ENCODE peak calls at places on chromosome 21, in five cellular contexts. K, C, I, T and N are unnamed samples. For H3K9me3, the result is how much of the 10 kb centered on the place peaks cover.

GRCh38 chr21:33948096-33948950 is 32.7 kb upstream of the ATP5PO start:
- DNase-seq in K (peak), C (no peak), I (peak), T (peak), N (peak)

GRCh38 chr21:33234618-33235520 is 5.1 kb downstream of the IFNAR2 start:
- DNase-seq in K (no peak), C (no peak), I (no peak), T (no peak), N (no peak)

GRCh38 chr21:35136586-35137254 is 87.6 kb upstream of the RUNX1 start:
- DNase-seq in K (peak), C (no peak), I (no peak), T (no peak), N (peak)

GRCh38 chr21:35643176-35643575 is 417.1 kb downstream of the SETD4 start:
- DNase-seq in K (no peak), C (no peak), I (no peak), T (no peak), N (no peak)

GRCh38 chr21:27772816-27773215 is 805.9 kb upstream of the ADAMTS5 start:
- DNase-seq in K (no peak), C (no peak), I (no peak), T (no peak), N (no peak)

GRCh38 chr21:21052672-21053071 is 54.5 kb downstream of the NCAM2 start:
- DNase-seq in K (no peak), C (no peak), I (no peak), T (no peak), N (no peak)

GRCh38 chr21:33834801-33835500 is 80.7 kb downstream of the ATP5PO start:
- DNase-seq in K (no peak), C (no peak), I (no peak), T (no peak), N (no peak)

GRCh38 chr21:33968082-33968997 is 52.7 kb upstream of the ATP5PO start:
- DNase-seq in K (peak), C (no peak), I (no peak), T (no peak), N (peak)

GRCh38 chr21:42581676-42582371 is 68.2 kb downstream of the SLC37A1 start:
- DNase-seq in K (no peak), C (peak), I (no peak), T (no peak), N (peak)

GRCh38 chr21:34743831-34744230 is 75.0 kb downstream of the CLIC6 start:
- DNase-seq in K (no peak), C (no peak), I (no peak), T (peak), N (peak)

GRCh38 chr21:17495680-17496079 is 17.2 kb upstream of the CXADR start:
- DNase-seq in K (no peak), C (no peak), I (no peak), T (no peak), N (no peak)

GRCh38 chr21:42925114-42925907 is at the start of gene ERVH48-1:
- DNase-seq in K (no peak), C (no peak), I (no peak), T (no peak), N (no peak)

GRCh38 chr21:35102488-35103407 is 53.6 kb upstream of the RUNX1 start:
- DNase-seq in K (peak), C (no peak), I (no peak), T (no peak), N (peak)

GRCh38 chr21:10430007-10430406 is 91.4 kb upstream of the TPTE start:
- DNase-seq in K (peak), C (no peak), I (no peak), T (no peak), N (no peak)

GRCh38 chr21:26719750-26720149 is 125.5 kb downstream of the ADAMTS1 start:
- DNase-seq in K (no peak), C (no peak), I (no peak), T (no peak), N (no peak)

GRCh38 chr21:27168084-27168483 is 201.2 kb upstream of the ADAMTS5 start:
- DNase-seq in K (no peak), C (no peak), I (no peak), T (no peak), N (no peak)

GRCh38 chr21:34836103-34836932 is 167.5 kb downstream of the CLIC6 start:
- DNase-seq in K (no peak), C (no peak), I (no peak), T (peak), N (peak)

GRCh38 chr21:34509151-34509550 is 2.9 kb downstream of the KCNE1 start:
- DNase-seq in K (no peak), C (no peak), I (no peak), T (no peak), N (no peak)

GRCh38 chr21:28538987-28539622 is 453.6 kb downstream of the LTN1 start:
- DNase-seq in K (no peak), C (no peak), I (no peak), T (no peak), N (no peak)

GRCh38 chr21:25563399-25564116 is 43.7 kb downstream of the MRPL39 start:
- DNase-seq in K (no peak), C (no peak), I (peak), T (no peak), N (peak)

GRCh38 chr21:34552324-34553198 is 40.6 kb upstream of the KCNE1 start:
- DNase-seq in K (no peak), C (no peak), I (no peak), T (no peak), N (no peak)

GRCh38 chr21:33761104-33762036 is 119.1 kb downstream of the ITSN1 start:
- DNase-seq in K (peak), C (no peak), I (no peak), T (no peak), N (no peak)

GRCh38 chr21:29149771-29150425 is 19.5 kb downstream of the MAP3K7CL start:
- DNase-seq in K (no peak), C (no peak), I (no peak), T (no peak), N (no peak)

GRCh38 chr21:34593423-34593822 is 21.5 kb downstream of the RCAN1 start:
- DNase-seq in K (no peak), C (no peak), I (no peak), T (no peak), N (no peak)

GRCh38 chr21:36320421-36321324 is 676 bp downstream of the MORC3 start:
- DNase-seq in K (no peak), C (no peak), I (peak), T (peak), N (peak)

GRCh38 chr21:34227386-34227852 is 136.4 kb upstream of the KCNE2 start:
- DNase-seq in K (no peak), C (no peak), I (no peak), T (no peak), N (no peak)

GRCh38 chr21:32599146-32599925 is 12.8 kb downstream of the CFAP298 start:
- DNase-seq in K (no peak), C (peak), I (no peak), T (no peak), N (no peak)

GRCh38 chr21:16551101-16551695 is 821.4 kb downstream of the USP25 start:
- DNase-seq in K (no peak), C (no peak), I (no peak), T (no peak), N (no peak)

GRCh38 chr21:21179619-21180336 is 181.6 kb downstream of the NCAM2 start:
- DNase-seq in K (peak), C (no peak), I (no peak), T (no peak), N (no peak)

GRCh38 chr21:18499761-18500376 is 96.3 kb upstream of the TMPRSS15 start:
- DNase-seq in K (peak), C (no peak), I (no peak), T (no peak), N (peak)

GRCh38 chr21:28943631-28944030 is 49.0 kb downstream of the LTN1 start:
- DNase-seq in K (no peak), C (no peak), I (no peak), T (no peak), N (no peak)

GRCh38 chr21:35664683-35665082 is 395.6 kb downstream of the SETD4 start:
- DNase-seq in K (no peak), C (no peak), I (peak), T (no peak), N (no peak)

GRCh38 chr21:30718239-30718909 is at the start of gene KRTAP21-3:
- DNase-seq in K (no peak), C (no peak), I (no peak), T (no peak), N (no peak)

GRCh38 chr21:30714436-30714835 is 4.1 kb downstream of the KRTAP21-3 start:
- DNase-seq in K (no peak), C (no peak), I (no peak), T (no peak), N (no peak)

GRCh38 chr21:30717105-30717504 is 1.5 kb downstream of the KRTAP21-3 start:
- DNase-seq in K (no peak), C (no peak), I (no peak), T (no peak), N (no peak)

GRCh38 chr21:30714946-30715345 is 3.6 kb downstream of the KRTAP21-3 start:
- DNase-seq in K (no peak), C (no peak), I (no peak), T (no peak), N (no peak)

DNA sequence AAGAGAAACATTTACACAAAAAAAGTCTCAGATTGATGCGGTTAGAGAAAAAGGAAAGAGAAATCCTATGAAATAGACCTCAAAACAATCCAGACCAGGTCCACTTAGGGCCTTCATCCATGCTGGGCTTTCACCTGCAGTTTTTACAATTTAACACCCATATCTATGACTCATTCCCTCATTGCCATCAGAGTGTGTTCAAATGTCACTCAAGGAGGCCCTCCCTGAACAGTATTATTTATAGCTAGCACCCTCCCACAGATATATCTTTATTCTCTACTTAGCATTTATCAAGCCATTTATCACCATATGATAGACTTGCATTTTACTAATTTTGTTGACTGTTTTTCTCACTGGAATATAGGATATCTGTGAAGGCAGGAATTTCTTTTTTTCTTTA is 824 bp upstream of the KRTAP21-3 start:
- DNase-seq in K (no peak), C (no peak), I (no peak), T (no peak), N (no peak)
- H3K9me3 ChIP-seq in K (under half), C (under half), I (under half), T (under half), N (under half)

DNA sequence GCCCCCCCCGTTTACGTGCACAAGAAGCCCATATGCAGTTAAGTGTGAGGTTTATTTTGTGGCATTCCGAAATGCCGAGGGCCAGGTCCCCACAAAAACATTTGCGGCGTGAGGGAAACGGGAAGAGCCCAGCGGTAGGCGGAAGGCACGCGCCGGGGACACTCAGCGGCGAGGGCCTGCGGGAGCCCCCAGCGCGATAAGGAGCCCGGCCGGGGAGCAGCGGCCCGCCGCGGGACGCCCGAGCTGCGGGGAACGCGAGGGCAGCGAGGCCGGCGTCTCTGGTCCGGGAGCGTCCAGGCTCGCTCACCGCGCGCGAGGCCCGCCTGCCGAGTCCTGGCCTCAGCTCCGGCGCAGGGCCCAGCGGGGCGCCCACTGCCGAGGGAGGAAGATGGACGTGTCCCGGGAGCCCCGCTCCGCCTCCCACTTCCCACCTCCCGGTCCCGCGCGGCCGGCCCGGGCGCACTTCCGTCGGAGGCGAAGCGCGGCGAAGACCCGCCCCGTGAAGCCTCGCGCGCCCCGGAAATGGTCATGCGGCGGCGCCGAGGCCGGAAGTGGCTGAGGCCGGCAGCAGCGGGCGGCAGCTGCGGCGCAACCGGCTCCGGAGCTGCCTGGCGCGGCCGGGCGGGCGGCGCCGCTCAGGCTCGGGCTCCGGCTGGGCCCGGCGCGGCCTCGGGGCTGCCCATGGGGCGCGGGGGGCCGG is at the start of gene TRAPPC10:
- DNase-seq in K (peak), C (peak), I (peak), T (peak), N (peak)
- TF ChIP-seq POLR2AphosphoS5 in K (peak), C (peak), I (peak), T (no peak), N (peak)

DNA sequence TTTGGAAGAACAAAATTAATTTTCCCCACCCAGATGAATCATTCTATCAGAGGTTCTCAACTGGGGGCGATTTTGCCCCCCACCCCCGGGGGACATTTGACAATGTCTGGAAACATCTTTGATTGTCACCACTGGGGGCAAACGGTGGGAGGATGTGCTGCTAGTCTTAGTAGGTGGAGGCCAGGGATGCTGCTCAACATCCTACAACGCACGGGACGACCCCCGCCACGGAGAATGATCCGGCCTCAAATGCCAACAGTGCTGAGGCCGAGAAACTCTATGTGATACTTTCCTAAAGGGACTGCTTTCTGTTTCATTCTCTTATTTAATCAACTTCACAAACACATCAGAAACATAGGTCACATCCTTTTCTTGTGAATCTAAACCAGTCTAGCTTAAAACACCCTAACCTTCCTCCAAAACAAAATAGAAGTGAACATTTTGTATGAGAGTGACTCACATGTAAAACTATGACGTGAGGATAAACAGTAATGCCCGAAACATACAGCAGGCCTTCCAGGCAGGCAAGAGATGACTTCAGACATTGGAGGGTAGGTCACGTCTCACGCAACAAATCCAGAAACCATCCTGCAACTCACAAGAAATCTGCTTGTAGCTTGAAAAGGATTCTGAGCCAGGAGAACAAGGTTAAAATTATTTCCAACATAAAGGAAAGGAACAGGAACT is 37.2 kb upstream of the ETS2 start:
- DNase-seq in K (peak), C (no peak), I (no peak), T (no peak), N (no peak)
- TF ChIP-seq EP300 in K (no peak), C (no peak), I (no peak), T (no peak), N (peak)

GRCh38 chr21:15514073-15514946 is 215.5 kb upstream of the USP25 start:
- DNase-seq in K (no peak), C (no peak), I (peak), T (no peak), N (peak)
- H3K9me3 ChIP-seq in K (under half), C (under half), I (under half), T (under half), N (under half)

DNA sequence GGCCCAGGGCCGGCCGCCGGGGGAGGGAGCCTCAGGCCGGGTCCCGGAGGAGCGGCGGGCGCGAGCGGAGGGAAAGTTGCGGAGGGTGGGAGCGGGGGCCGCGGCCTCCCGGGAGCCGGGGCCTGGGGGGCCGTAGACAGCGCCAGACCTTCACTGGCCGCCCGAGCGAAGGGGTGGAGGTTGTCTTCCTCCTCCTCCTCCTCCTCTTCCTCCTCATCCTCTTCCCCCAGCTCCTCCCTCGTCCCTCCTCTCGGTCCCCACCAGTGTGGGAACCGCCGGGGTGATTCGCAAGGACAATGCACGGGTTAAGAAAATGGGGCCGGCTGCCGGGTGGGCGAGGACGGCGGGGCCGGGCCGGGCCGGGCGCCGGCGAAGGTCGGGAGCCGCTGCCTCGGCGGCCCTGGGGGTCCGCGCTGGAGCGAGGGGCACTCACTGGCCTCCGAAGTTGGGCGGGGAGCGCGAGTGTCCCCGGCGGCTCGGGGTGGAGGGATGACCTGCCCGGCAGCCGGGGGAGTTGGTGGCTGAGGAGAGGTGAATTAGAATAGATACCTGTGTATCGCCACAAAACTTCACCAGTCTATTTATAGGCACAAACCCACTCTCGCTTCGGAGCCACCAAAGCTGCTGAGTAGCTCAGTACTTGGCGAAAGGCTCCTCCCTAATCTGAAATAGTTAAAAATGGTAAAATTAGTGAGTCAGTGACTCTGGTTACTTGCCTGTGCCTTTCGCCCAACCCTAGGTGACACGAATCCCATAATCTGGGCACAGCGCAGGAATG is 1.4 kb downstream of the DYRK1A start:
- DNase-seq in K (no peak), C (peak), I (no peak), T (peak), N (peak)
- TF ChIP-seq POLR2AphosphoS5 in K (no peak), C (no peak), I (peak), T (no peak), N (peak)

GRCh38 chr21:45942755-45943629 is 38.6 kb upstream of the COL6A1 start:
- DNase-seq in K (no peak), C (peak), I (no peak), T (no peak), N (no peak)
- TF ChIP-seq EP300 in K (no peak), C (no peak), I (no peak), T (no peak), N (no peak)

DNA sequence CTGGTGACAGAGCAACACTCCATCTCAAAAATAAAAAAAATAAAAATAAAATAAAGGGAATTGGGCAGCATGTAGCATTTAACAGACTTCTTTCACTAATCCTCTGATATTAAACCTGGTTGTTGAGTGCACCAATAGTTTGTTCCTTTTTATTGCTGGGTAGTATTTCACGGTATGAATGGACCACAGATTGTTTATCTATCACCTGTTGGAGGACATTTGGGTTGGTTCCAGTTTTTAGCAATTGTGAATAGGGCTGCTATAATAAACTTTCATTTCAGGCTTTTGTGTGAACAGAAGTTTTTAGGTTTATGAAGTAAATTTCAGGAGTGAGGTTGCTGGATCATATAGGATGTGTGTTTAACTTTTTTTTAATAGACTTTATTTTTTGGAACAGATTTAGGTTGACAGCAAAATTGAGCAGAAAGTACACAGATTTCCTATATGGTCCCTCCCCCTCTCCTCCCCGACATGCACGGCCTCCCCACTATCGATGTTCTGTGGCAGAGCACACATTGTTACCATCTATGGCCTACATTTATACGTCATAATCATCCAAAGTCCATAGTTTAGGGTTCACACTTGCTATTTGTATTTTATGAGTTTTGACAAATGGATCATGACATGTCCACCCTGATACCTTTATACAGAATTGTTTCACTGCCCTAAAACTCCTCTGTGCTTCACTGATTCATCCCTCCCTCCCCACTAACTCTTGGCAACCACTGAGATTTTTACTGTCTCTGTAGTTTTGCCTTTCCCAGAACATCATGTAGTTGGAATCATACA is 66.1 kb upstream of the TMPRSS2 start:
- DNase-seq in K (no peak), C (no peak), I (no peak), T (no peak), N (peak)
- H3K9me3 ChIP-seq in K (under half), C (under half), I (under half), T (under half), N (under half)

GRCh38 chr21:14918542-14918941 is 146.3 kb downstream of the NRIP1 start:
- DNase-seq in K (peak), C (no peak), I (no peak), T (no peak), N (no peak)
- TF ChIP-seq POLR2AphosphoS5 in K (no peak), C (no peak), I (no peak), T (no peak), N (no peak)

DNA sequence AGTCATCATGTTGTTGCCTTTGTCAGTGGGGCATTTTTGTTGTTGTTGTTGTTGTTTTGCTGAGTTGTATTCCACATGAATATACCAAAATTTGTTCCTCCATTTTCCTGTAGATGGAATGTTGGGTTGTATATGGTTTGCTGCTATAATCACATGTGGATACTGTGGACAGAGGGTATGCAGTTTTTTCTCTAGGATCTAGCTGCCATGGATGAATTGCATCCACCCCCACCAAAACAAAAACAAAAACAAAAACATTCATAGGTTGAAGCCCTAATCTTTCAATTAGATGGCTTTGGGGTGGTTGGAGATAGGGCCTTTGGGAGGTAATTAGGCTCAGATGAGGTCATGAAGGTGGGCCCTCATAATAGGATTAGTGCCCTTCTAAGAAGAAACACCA is 2.8 kb upstream of the FAM3B start:
- DNase-seq in K (no peak), C (no peak), I (no peak), T (no peak), N (no peak)
- TF ChIP-seq EP300 in K (no peak), C (no peak), I (no peak), T (no peak), N (no peak)